ENCODE peak calls at places on chromosome 20, in six cellular contexts. P is psoas muscle, T is AG10803, U is brain microvascular endothelial cell, K is WERI-Rb-1, E is GM04503. C is an unnamed sample.

GRCh38 chr20:25508083-25508770 is 77.1 kb downstream of the NINL start:
- DNase-seq in E (peak; percentile 39), K (no peak), P (no peak), T (peak; percentile 37), U (peak; percentile 59), C (no peak)

GRCh38 chr20:44074252-44075151 is 112.5 kb downstream of the JPH2 start:
- DNase-seq in K (no peak), P (no peak), E (no peak), T (peak; percentile 50), U (peak; percentile 28), C (no peak)

GRCh38 chr20:2756056-2756611 is 44.3 kb downstream of the CPXM1 start:
- DNase-seq in U (peak; percentile 40), P (no peak), E (no peak), K (peak; percentile 83), T (peak; percentile 35), C (no peak)

GRCh38 chr20:20373046-20373706 is 5.3 kb downstream of the INSM1 start:
- DNase-seq in K (no peak), U (no peak), T (peak; percentile 85), E (peak; percentile 57), P (no peak), C (no peak)

GRCh38 chr20:54554006-54554405 is 78.6 kb downstream of the DOK5 start:
- DNase-seq in U (no peak), E (no peak), T (no peak), P (no peak), K (no peak), C (no peak)

GRCh38 chr20:58662142-58662473 is 11.0 kb downstream of the STX16 start:
- DNase-seq in T (no peak), E (no peak), K (no peak), U (no peak), P (no peak), C (no peak)

GRCh38 chr20:34891166-34892062 is 15.0 kb downstream of the ACSS2 start:
- DNase-seq in P (no peak), U (peak; percentile 40), T (peak; percentile 74), E (peak; percentile 48), K (no peak), C (no peak)

GRCh38 chr20:2234788-2235187 is 61.0 kb upstream of the TGM3 start:
- DNase-seq in U (no peak), T (peak; percentile 84), K (no peak), P (no peak), E (no peak), C (no peak)

GRCh38 chr20:40565681-40566040 is 123.4 kb downstream of the MAFB start:
- DNase-seq in E (no peak), T (no peak), P (no peak), K (no peak), U (no peak), C (no peak)

GRCh38 chr20:36666181-36666740 is 20.3 kb upstream of the SLA2 start:
- DNase-seq in U (peak; percentile 1), P (no peak), E (no peak), K (no peak), T (peak; percentile 38), C (no peak)

GRCh38 chr20:50304501-50304856 is 113.8 kb downstream of the CEBPB start:
- DNase-seq in K (no peak), E (peak; percentile 68), T (peak; percentile 97), U (no peak), P (peak; percentile 85), C (no peak)

GRCh38 chr20:64082126-64082638 is 2.0 kb downstream of the LKAAEAR1 start:
- DNase-seq in T (no peak), K (no peak), E (no peak), P (no peak), U (no peak), C (no peak)

GRCh38 chr20:63701329-63702035 is 5.0 kb downstream of the TNFRSF6B start:
- DNase-seq in K (no peak), E (no peak), P (peak; percentile 48), T (no peak), U (no peak), C (no peak)